ENCODE peak calls at places on chromosomes 4 and X, in six cellular contexts. One of them, this sample, is unnamed. For H3K4me1, the result is how much of the 10 kb centered on the place peaks cover.

GRCh38 chr4:13706130-13706529 is 78.6 kb upstream of the BOD1L1 start:
- DNase-seq in body of pancreas: no peak
- DNase-seq in left ventricle myocardium inferior: peak
- DNase-seq in breast epithelium: no peak
- DNase-seq in OCI-LY7: no peak
- DNase-seq in mesenchymal stem cell: no peak
- DNase-seq in this sample: no peak

GRCh38 chrX:107565005-107565404 is 63.3 kb upstream of the PRPS1 start:
- DNase-seq in mesenchymal stem cell: no peak
- DNase-seq in breast epithelium: no peak
- DNase-seq in OCI-LY7: no peak
- DNase-seq in body of pancreas: no peak
- DNase-seq in left ventricle myocardium inferior: no peak
- DNase-seq in this sample: no peak

GRCh38 chrX:19225906-19226305 is 103.6 kb upstream of the ADGRG2 start:
- DNase-seq in OCI-LY7: no peak
- DNase-seq in body of pancreas: no peak
- DNase-seq in breast epithelium: no peak
- DNase-seq in mesenchymal stem cell: no peak
- DNase-seq in left ventricle myocardium inferior: no peak
- DNase-seq in this sample: no peak

GRCh38 chrX:17748684-17749083 is 11.4 kb downstream of the SCML1 start:
- DNase-seq in breast epithelium: no peak
- DNase-seq in mesenchymal stem cell: no peak
- DNase-seq in left ventricle myocardium inferior: no peak
- DNase-seq in OCI-LY7: no peak
- DNase-seq in body of pancreas: no peak
- DNase-seq in this sample: no peak

GRCh38 chr4:4364486-4365208 is 22.3 kb upstream of the NSG1 start:
- DNase-seq in mesenchymal stem cell: no peak
- DNase-seq in breast epithelium: no peak
- DNase-seq in left ventricle myocardium inferior: no peak
- DNase-seq in body of pancreas: no peak
- DNase-seq in OCI-LY7: no peak
- DNase-seq in this sample: no peak

GRCh38 chr4:135777386-135777785 is 1575.8 kb upstream of the PABPC4L start:
- DNase-seq in breast epithelium: no peak
- DNase-seq in left ventricle myocardium inferior: no peak
- DNase-seq in body of pancreas: no peak
- DNase-seq in mesenchymal stem cell: no peak
- DNase-seq in OCI-LY7: no peak
- DNase-seq in this sample: no peak

GRCh38 chr4:85081196-85081595 is 114.7 kb upstream of the WDFY3 start:
- DNase-seq in mesenchymal stem cell: no peak
- DNase-seq in left ventricle myocardium inferior: no peak
- DNase-seq in OCI-LY7: no peak
- DNase-seq in breast epithelium: no peak
- DNase-seq in body of pancreas: no peak
- DNase-seq in this sample: no peak

GRCh38 chr4:185395255-185395955 is at the start of gene LRP2BP:
- DNase-seq in mesenchymal stem cell: peak
- DNase-seq in left ventricle myocardium inferior: no peak
- DNase-seq in body of pancreas: no peak
- DNase-seq in OCI-LY7: peak
- DNase-seq in breast epithelium: no peak
- DNase-seq in this sample: peak

GRCh38 chrX:134173541-134174272 is 63.3 kb upstream of the CCDC160 start:
- DNase-seq in breast epithelium: no peak
- DNase-seq in left ventricle myocardium inferior: no peak
- DNase-seq in mesenchymal stem cell: no peak
- DNase-seq in OCI-LY7: no peak
- DNase-seq in body of pancreas: no peak
- DNase-seq in this sample: peak

GRCh38 chrX:136063340-136064079 is 78.3 kb downstream of the SLC9A6 start:
- DNase-seq in body of pancreas: no peak
- DNase-seq in breast epithelium: no peak
- DNase-seq in left ventricle myocardium inferior: no peak
- DNase-seq in OCI-LY7: no peak
- DNase-seq in mesenchymal stem cell: peak
- DNase-seq in this sample: no peak

GRCh38 chrX:40008841-40009461 is 88.8 kb downstream of the BCOR start:
- DNase-seq in body of pancreas: peak
- DNase-seq in breast epithelium: no peak
- DNase-seq in OCI-LY7: no peak
- DNase-seq in left ventricle myocardium inferior: peak
- DNase-seq in mesenchymal stem cell: peak
- DNase-seq in this sample: no peak

GRCh38 chrX:70289168-70289792 is 447 bp downstream of the PDZD11 start:
- DNase-seq in OCI-LY7: no peak
- DNase-seq in breast epithelium: no peak
- DNase-seq in body of pancreas: no peak
- DNase-seq in mesenchymal stem cell: peak
- DNase-seq in left ventricle myocardium inferior: no peak
- DNase-seq in this sample: no peak

GRCh38 chr4:85779165-85779564 is 304.2 kb downstream of the ARHGAP24 start:
- DNase-seq in OCI-LY7: peak
- DNase-seq in left ventricle myocardium inferior: no peak
- DNase-seq in body of pancreas: no peak
- DNase-seq in breast epithelium: no peak
- DNase-seq in mesenchymal stem cell: peak
- DNase-seq in this sample: no peak

GRCh38 chr4:69167300-69167699 is 47.2 kb downstream of the UGT2B11 start:
- DNase-seq in left ventricle myocardium inferior: no peak
- DNase-seq in OCI-LY7: no peak
- DNase-seq in mesenchymal stem cell: peak
- DNase-seq in breast epithelium: no peak
- DNase-seq in body of pancreas: no peak
- DNase-seq in this sample: no peak

GRCh38 chrX:13432376-13432775 is 112.5 kb upstream of the ATXN3L start:
- DNase-seq in left ventricle myocardium inferior: no peak
- DNase-seq in OCI-LY7: no peak
- DNase-seq in mesenchymal stem cell: peak
- DNase-seq in body of pancreas: peak
- DNase-seq in breast epithelium: no peak
- DNase-seq in this sample: no peak

GRCh38 chrX:150844016-150844415 is 54.5 kb downstream of the CD99L2 start:
- DNase-seq in body of pancreas: no peak
- DNase-seq in left ventricle myocardium inferior: no peak
- DNase-seq in OCI-LY7: no peak
- DNase-seq in breast epithelium: no peak
- DNase-seq in mesenchymal stem cell: no peak
- DNase-seq in this sample: no peak

GRCh38 chrX:4787971-4788370 is 1074.5 kb upstream of the PRKX start:
- DNase-seq in OCI-LY7: peak
- DNase-seq in left ventricle myocardium inferior: no peak
- DNase-seq in breast epithelium: no peak
- DNase-seq in mesenchymal stem cell: no peak
- DNase-seq in body of pancreas: no peak
- DNase-seq in this sample: no peak

GRCh38 chr4:113505057-113505456 is 256.5 kb downstream of the CAMK2D start:
- DNase-seq in body of pancreas: no peak
- DNase-seq in left ventricle myocardium inferior: no peak
- DNase-seq in mesenchymal stem cell: no peak
- DNase-seq in breast epithelium: no peak
- DNase-seq in OCI-LY7: no peak
- DNase-seq in this sample: no peak

GRCh38 chr4:137993232-137993631 is 248.9 kb downstream of the SLC7A11 start:
- DNase-seq in body of pancreas: no peak
- DNase-seq in mesenchymal stem cell: no peak
- DNase-seq in breast epithelium: no peak
- DNase-seq in OCI-LY7: no peak
- DNase-seq in left ventricle myocardium inferior: no peak
- DNase-seq in this sample: no peak

GRCh38 chr4:87679449-87680169 is 29.5 kb downstream of the DMP1 start:
- DNase-seq in OCI-LY7: peak
- DNase-seq in breast epithelium: no peak
- DNase-seq in mesenchymal stem cell: peak
- DNase-seq in body of pancreas: peak
- DNase-seq in left ventricle myocardium inferior: peak
- DNase-seq in this sample: no peak

GRCh38 chr4:71066737-71067716 is 73.6 kb downstream of the DCK start:
- DNase-seq in left ventricle myocardium inferior: no peak
- DNase-seq in mesenchymal stem cell: no peak
- DNase-seq in OCI-LY7: no peak
- DNase-seq in body of pancreas: no peak
- DNase-seq in breast epithelium: no peak
- DNase-seq in this sample: no peak

GRCh38 chr4:19473569-19473968 is 778.1 kb upstream of the SLIT2 start:
- DNase-seq in OCI-LY7: no peak
- DNase-seq in left ventricle myocardium inferior: no peak
- DNase-seq in body of pancreas: no peak
- DNase-seq in mesenchymal stem cell: no peak
- DNase-seq in breast epithelium: no peak
- DNase-seq in this sample: no peak

GRCh38 chrX:56784666-56785065 is 55.6 kb downstream of the NBDY start:
- DNase-seq in OCI-LY7: no peak
- DNase-seq in left ventricle myocardium inferior: no peak
- DNase-seq in mesenchymal stem cell: no peak
- DNase-seq in body of pancreas: no peak
- DNase-seq in breast epithelium: no peak
- DNase-seq in this sample: no peak

GRCh38 chr4:86011117-86011516 is 348.7 kb downstream of the MAPK10 start:
- DNase-seq in mesenchymal stem cell: peak
- DNase-seq in breast epithelium: no peak
- DNase-seq in body of pancreas: no peak
- DNase-seq in left ventricle myocardium inferior: no peak
- DNase-seq in OCI-LY7: no peak
- DNase-seq in this sample: no peak

GRCh38 chr4:4384837-4385236 is 2.1 kb upstream of the NSG1 start:
- DNase-seq in left ventricle myocardium inferior: no peak
- DNase-seq in breast epithelium: no peak
- DNase-seq in body of pancreas: no peak
- DNase-seq in mesenchymal stem cell: peak
- DNase-seq in OCI-LY7: peak
- DNase-seq in this sample: no peak

GRCh38 chr4:60724623-60725022 is 475.5 kb upstream of the ADGRL3 start:
- DNase-seq in OCI-LY7: no peak
- DNase-seq in body of pancreas: no peak
- DNase-seq in left ventricle myocardium inferior: no peak
- DNase-seq in breast epithelium: no peak
- DNase-seq in mesenchymal stem cell: peak
- DNase-seq in this sample: no peak

GRCh38 chr4:53780736-53781400 is 189.6 kb upstream of the LNX1 start:
- DNase-seq in mesenchymal stem cell: peak
- DNase-seq in OCI-LY7: no peak
- DNase-seq in breast epithelium: no peak
- DNase-seq in left ventricle myocardium inferior: no peak
- DNase-seq in body of pancreas: no peak
- DNase-seq in this sample: no peak
- H3K4me1 ChIP-seq in mesenchymal stem cell: under half
- H3K4me1 ChIP-seq in OCI-LY7: under half
- H3K4me1 ChIP-seq in breast epithelium: under half
- H3K4me1 ChIP-seq in left ventricle myocardium inferior: under half
- H3K4me1 ChIP-seq in body of pancreas: under half
- H3K4me1 ChIP-seq in this sample: under half

GRCh38 chr4:161817822-161818412 is 345.9 kb downstream of the FSTL5 start:
- DNase-seq in OCI-LY7: no peak
- DNase-seq in body of pancreas: no peak
- DNase-seq in left ventricle myocardium inferior: no peak
- DNase-seq in breast epithelium: no peak
- DNase-seq in mesenchymal stem cell: no peak
- DNase-seq in this sample: no peak
- H3K4me1 ChIP-seq in OCI-LY7: under half
- H3K4me1 ChIP-seq in body of pancreas: under half
- H3K4me1 ChIP-seq in left ventricle myocardium inferior: under half
- H3K4me1 ChIP-seq in breast epithelium: under half
- H3K4me1 ChIP-seq in mesenchymal stem cell: under half
- H3K4me1 ChIP-seq in this sample: under half

GRCh38 chr4:41532336-41532735 is 5.6 kb upstream of the LIMCH1 start:
- DNase-seq in left ventricle myocardium inferior: no peak
- DNase-seq in mesenchymal stem cell: no peak
- DNase-seq in breast epithelium: no peak
- DNase-seq in body of pancreas: no peak
- DNase-seq in OCI-LY7: no peak
- DNase-seq in this sample: no peak

GRCh38 chr4:41530741-41531140 is 7.2 kb upstream of the LIMCH1 start:
- DNase-seq in breast epithelium: no peak
- DNase-seq in OCI-LY7: no peak
- DNase-seq in left ventricle myocardium inferior: no peak
- DNase-seq in mesenchymal stem cell: no peak
- DNase-seq in body of pancreas: no peak
- DNase-seq in this sample: no peak

GRCh38 chr4:41533685-41534084 is 4.3 kb upstream of the LIMCH1 start:
- DNase-seq in left ventricle myocardium inferior: no peak
- DNase-seq in OCI-LY7: no peak
- DNase-seq in body of pancreas: peak
- DNase-seq in mesenchymal stem cell: no peak
- DNase-seq in breast epithelium: no peak
- DNase-seq in this sample: no peak

GRCh38 chr4:41531561-41532245 is 6.3 kb upstream of the LIMCH1 start:
- DNase-seq in OCI-LY7: no peak
- DNase-seq in body of pancreas: no peak
- DNase-seq in left ventricle myocardium inferior: no peak
- DNase-seq in mesenchymal stem cell: no peak
- DNase-seq in breast epithelium: no peak
- DNase-seq in this sample: no peak

GRCh38 chr4:41532880-41533279 is 5.1 kb upstream of the LIMCH1 start:
- DNase-seq in OCI-LY7: no peak
- DNase-seq in body of pancreas: no peak
- DNase-seq in mesenchymal stem cell: no peak
- DNase-seq in left ventricle myocardium inferior: no peak
- DNase-seq in breast epithelium: no peak
- DNase-seq in this sample: no peak
- H3K4me1 ChIP-seq in OCI-LY7: under half
- H3K4me1 ChIP-seq in body of pancreas: under half
- H3K4me1 ChIP-seq in mesenchymal stem cell: under half
- H3K4me1 ChIP-seq in left ventricle myocardium inferior: half or more
- H3K4me1 ChIP-seq in breast epithelium: under half
- H3K4me1 ChIP-seq in this sample: under half

DNA sequence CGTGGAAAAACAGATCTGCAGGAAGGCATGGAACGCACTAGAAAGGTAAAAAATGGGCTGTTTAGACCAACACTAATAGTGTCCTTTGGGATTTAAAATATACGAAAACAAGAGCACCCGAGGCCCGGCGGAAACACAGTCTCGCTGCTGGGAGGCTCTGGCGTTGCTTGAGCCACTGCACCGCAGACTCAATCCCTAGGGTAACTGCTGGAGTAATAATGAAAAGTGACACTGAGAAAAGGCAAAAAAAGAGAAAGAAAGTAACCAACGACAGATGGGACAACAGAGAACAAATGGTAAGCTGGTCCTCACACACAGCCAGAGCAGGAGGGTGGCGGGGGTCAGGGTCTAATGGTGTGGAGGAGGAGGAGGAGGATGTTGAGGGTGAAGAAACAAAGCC is 15.4 kb downstream of the IRAK1 start:
- DNase-seq in left ventricle myocardium inferior: no peak
- DNase-seq in OCI-LY7: no peak
- DNase-seq in mesenchymal stem cell: no peak
- DNase-seq in body of pancreas: no peak
- DNase-seq in breast epithelium: no peak
- DNase-seq in this sample: no peak
- H3K4me1 ChIP-seq in left ventricle myocardium inferior: under half
- H3K4me1 ChIP-seq in OCI-LY7: under half
- H3K4me1 ChIP-seq in mesenchymal stem cell: under half
- H3K4me1 ChIP-seq in body of pancreas: under half
- H3K4me1 ChIP-seq in breast epithelium: under half
- H3K4me1 ChIP-seq in this sample: under half